ENCODE peak calls at places on chromosomes 4 and X, in six cellular contexts. One of them, this sample, is unnamed. For H3K27me3, the result is how much of the 10 kb centered on the place peaks cover.

GRCh38 chr4:151859646-151860045 is 98.8 kb upstream of the GATB start:
- DNase-seq in uterus: no peak
- DNase-seq in spleen: no peak
- DNase-seq in upper lobe of right lung: no peak
- DNase-seq in suprapubic skin: no peak
- DNase-seq in GM23338: no peak
- DNase-seq in this sample: no peak

GRCh38 chr4:139142980-139143379 is 34.0 kb downstream of the ELF2 start:
- DNase-seq in suprapubic skin: no peak
- DNase-seq in uterus: no peak
- DNase-seq in spleen: no peak
- DNase-seq in GM23338: no peak
- DNase-seq in upper lobe of right lung: no peak
- DNase-seq in this sample: no peak

GRCh38 chr4:123822353-123822752 is 425.8 kb downstream of the SPRY1 start:
- DNase-seq in spleen: no peak
- DNase-seq in upper lobe of right lung: no peak
- DNase-seq in GM23338: no peak
- DNase-seq in uterus: no peak
- DNase-seq in suprapubic skin: no peak
- DNase-seq in this sample: no peak

GRCh38 chr4:13523591-13524503 is 20.5 kb downstream of the NKX3-2 start:
- DNase-seq in suprapubic skin: no peak
- DNase-seq in upper lobe of right lung: no peak
- DNase-seq in uterus: no peak
- DNase-seq in GM23338: peak
- DNase-seq in spleen: no peak
- DNase-seq in this sample: no peak

GRCh38 chr4:139655116-139655515 is 10.5 kb upstream of the MGST2 start:
- DNase-seq in spleen: no peak
- DNase-seq in GM23338: no peak
- DNase-seq in upper lobe of right lung: no peak
- DNase-seq in suprapubic skin: no peak
- DNase-seq in uterus: no peak
- DNase-seq in this sample: no peak

GRCh38 chr4:11748169-11748872 is 319.6 kb upstream of the HS3ST1 start:
- DNase-seq in spleen: no peak
- DNase-seq in suprapubic skin: no peak
- DNase-seq in upper lobe of right lung: no peak
- DNase-seq in GM23338: no peak
- DNase-seq in uterus: no peak
- DNase-seq in this sample: peak

GRCh38 chrX:96540111-96540631 is 144.5 kb upstream of the DIAPH2 start:
- DNase-seq in spleen: no peak
- DNase-seq in suprapubic skin: no peak
- DNase-seq in uterus: no peak
- DNase-seq in GM23338: no peak
- DNase-seq in upper lobe of right lung: no peak
- DNase-seq in this sample: no peak

GRCh38 chr4:168221298-168221697 is 97.3 kb downstream of the DDX60 start:
- DNase-seq in uterus: no peak
- DNase-seq in upper lobe of right lung: no peak
- DNase-seq in spleen: no peak
- DNase-seq in suprapubic skin: no peak
- DNase-seq in GM23338: no peak
- DNase-seq in this sample: peak

GRCh38 chr4:38169524-38169923 is 209.3 kb downstream of the PTTG2 start:
- DNase-seq in GM23338: no peak
- DNase-seq in spleen: no peak
- DNase-seq in uterus: no peak
- DNase-seq in suprapubic skin: no peak
- DNase-seq in upper lobe of right lung: no peak
- DNase-seq in this sample: no peak

GRCh38 chrX:10197597-10198210 is 40.9 kb downstream of the CLCN4 start:
- DNase-seq in spleen: no peak
- DNase-seq in uterus: no peak
- DNase-seq in GM23338: peak
- DNase-seq in suprapubic skin: no peak
- DNase-seq in upper lobe of right lung: no peak
- DNase-seq in this sample: no peak

GRCh38 chr4:151719045-151719743 is 41.6 kb downstream of the GATB start:
- DNase-seq in GM23338: no peak
- DNase-seq in uterus: no peak
- DNase-seq in spleen: no peak
- DNase-seq in suprapubic skin: no peak
- DNase-seq in upper lobe of right lung: no peak
- DNase-seq in this sample: no peak

GRCh38 chr4:7261174-7261573 is 68.8 kb downstream of the SORCS2 start:
- DNase-seq in spleen: no peak
- DNase-seq in suprapubic skin: no peak
- DNase-seq in uterus: no peak
- DNase-seq in GM23338: no peak
- DNase-seq in upper lobe of right lung: no peak
- DNase-seq in this sample: no peak

GRCh38 chrX:106948641-106949040 is 28.4 kb downstream of the CLDN2 start:
- DNase-seq in GM23338: no peak
- DNase-seq in upper lobe of right lung: no peak
- DNase-seq in suprapubic skin: no peak
- DNase-seq in uterus: no peak
- DNase-seq in spleen: no peak
- DNase-seq in this sample: no peak
- H3K27me3 ChIP-seq in GM23338: under half
- H3K27me3 ChIP-seq in upper lobe of right lung: under half
- H3K27me3 ChIP-seq in suprapubic skin: under half
- H3K27me3 ChIP-seq in uterus: under half
- H3K27me3 ChIP-seq in spleen: under half
- H3K27me3 ChIP-seq in this sample: under half

GRCh38 chr4:25727711-25728493 is 72.3 kb downstream of the SLC34A2 start:
- DNase-seq in upper lobe of right lung: no peak
- DNase-seq in suprapubic skin: no peak
- DNase-seq in spleen: no peak
- DNase-seq in GM23338: no peak
- DNase-seq in uterus: no peak
- DNase-seq in this sample: no peak

GRCh38 chr4:25725870-25726269 is 70.2 kb downstream of the SLC34A2 start:
- DNase-seq in upper lobe of right lung: no peak
- DNase-seq in uterus: no peak
- DNase-seq in spleen: no peak
- DNase-seq in suprapubic skin: no peak
- DNase-seq in GM23338: no peak
- DNase-seq in this sample: no peak

GRCh38 chr4:25722964-25723363 is 67.3 kb downstream of the SLC34A2 start:
- DNase-seq in GM23338: no peak
- DNase-seq in uterus: no peak
- DNase-seq in upper lobe of right lung: no peak
- DNase-seq in spleen: no peak
- DNase-seq in suprapubic skin: no peak
- DNase-seq in this sample: no peak

GRCh38 chr4:25723409-25723808 is 67.8 kb downstream of the SLC34A2 start:
- DNase-seq in spleen: no peak
- DNase-seq in suprapubic skin: no peak
- DNase-seq in GM23338: no peak
- DNase-seq in uterus: no peak
- DNase-seq in upper lobe of right lung: no peak
- DNase-seq in this sample: peak
- TF ChIP-seq CTCF in spleen: no peak
- TF ChIP-seq CTCF in suprapubic skin: no peak
- TF ChIP-seq CTCF in GM23338: no peak
- TF ChIP-seq CTCF in uterus: no peak
- TF ChIP-seq CTCF in upper lobe of right lung: no peak
- TF ChIP-seq CTCF in this sample: no peak

GRCh38 chrX:308821-309520 is 9.6 kb downstream of the GTPBP6 start:
- DNase-seq in spleen: peak
- DNase-seq in upper lobe of right lung: peak
- DNase-seq in uterus: no peak
- DNase-seq in suprapubic skin: peak
- DNase-seq in GM23338: no peak
- DNase-seq in this sample: no peak
- H3K27ac ChIP-seq in spleen: no peak
- H3K27ac ChIP-seq in upper lobe of right lung: no peak
- H3K27ac ChIP-seq in uterus: no peak
- H3K27ac ChIP-seq in suprapubic skin: no peak
- H3K27ac ChIP-seq in GM23338: peak
- H3K27ac ChIP-seq in this sample: no peak

GRCh38 chrX:137428777-137429564 is 137.0 kb upstream of the ZIC3 start:
- DNase-seq in GM23338: peak
- DNase-seq in upper lobe of right lung: no peak
- DNase-seq in spleen: no peak
- DNase-seq in suprapubic skin: no peak
- DNase-seq in uterus: no peak
- DNase-seq in this sample: no peak

GRCh38 chrX:137430301-137430700 is 135.6 kb upstream of the ZIC3 start:
- DNase-seq in upper lobe of right lung: no peak
- DNase-seq in GM23338: peak
- DNase-seq in suprapubic skin: no peak
- DNase-seq in uterus: no peak
- DNase-seq in spleen: no peak
- DNase-seq in this sample: no peak

GRCh38 chrX:137430984-137431475 is 134.9 kb upstream of the ZIC3 start:
- DNase-seq in GM23338: peak
- DNase-seq in suprapubic skin: no peak
- DNase-seq in uterus: no peak
- DNase-seq in upper lobe of right lung: no peak
- DNase-seq in spleen: no peak
- DNase-seq in this sample: no peak

GRCh38 chrX:137432609-137433008 is 133.3 kb upstream of the ZIC3 start:
- DNase-seq in uterus: no peak
- DNase-seq in suprapubic skin: no peak
- DNase-seq in upper lobe of right lung: no peak
- DNase-seq in GM23338: peak
- DNase-seq in spleen: no peak
- DNase-seq in this sample: no peak

GRCh38 chrX:137431693-137432488 is 134.0 kb upstream of the ZIC3 start:
- DNase-seq in uterus: no peak
- DNase-seq in suprapubic skin: no peak
- DNase-seq in GM23338: peak
- DNase-seq in spleen: no peak
- DNase-seq in upper lobe of right lung: no peak
- DNase-seq in this sample: no peak
- H3K27me3 ChIP-seq in uterus: under half
- H3K27me3 ChIP-seq in suprapubic skin: under half
- H3K27me3 ChIP-seq in GM23338: under half
- H3K27me3 ChIP-seq in spleen: under half
- H3K27me3 ChIP-seq in upper lobe of right lung: under half
- H3K27me3 ChIP-seq in this sample: under half

GRCh38 chrX:83008415-83008814 is 499.7 kb upstream of the POU3F4 start:
- DNase-seq in upper lobe of right lung: no peak
- DNase-seq in spleen: no peak
- DNase-seq in suprapubic skin: no peak
- DNase-seq in uterus: no peak
- DNase-seq in GM23338: peak
- DNase-seq in this sample: no peak
- TF ChIP-seq CTCF in upper lobe of right lung: peak
- TF ChIP-seq CTCF in spleen: no peak
- TF ChIP-seq CTCF in suprapubic skin: no peak
- TF ChIP-seq CTCF in uterus: no peak
- TF ChIP-seq CTCF in GM23338: no peak
- TF ChIP-seq CTCF in this sample: peak

GRCh38 chr4:87060957-87061356 is 126.1 kb downstream of the AFF1 start:
- DNase-seq in GM23338: no peak
- DNase-seq in upper lobe of right lung: no peak
- DNase-seq in suprapubic skin: no peak
- DNase-seq in uterus: no peak
- DNase-seq in spleen: no peak
- DNase-seq in this sample: peak
- H3K27ac ChIP-seq in GM23338: no peak
- H3K27ac ChIP-seq in upper lobe of right lung: no peak
- H3K27ac ChIP-seq in suprapubic skin: peak
- H3K27ac ChIP-seq in uterus: peak
- H3K27ac ChIP-seq in spleen: no peak
- H3K27ac ChIP-seq in this sample: no peak

DNA sequence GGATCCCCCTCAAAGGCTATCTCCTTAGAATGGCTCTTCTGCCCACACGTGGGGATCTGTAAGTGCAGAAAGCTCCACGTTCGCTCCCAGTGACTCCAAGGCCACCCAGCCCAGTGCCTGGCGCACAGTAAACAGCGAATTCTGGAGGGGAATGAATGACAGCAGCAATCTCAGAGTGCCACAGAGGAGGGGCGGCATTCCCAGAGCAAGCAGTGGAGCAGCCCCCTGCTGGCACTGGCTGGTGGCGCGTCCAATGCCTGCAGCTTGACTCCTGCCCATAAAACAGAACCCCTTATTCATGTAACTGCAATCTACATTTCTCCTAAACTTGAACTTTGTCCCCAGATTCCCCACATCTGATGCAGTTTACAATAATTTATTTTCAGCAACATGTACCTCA is 6.9 kb upstream of the HELT start:
- DNase-seq in upper lobe of right lung: no peak
- DNase-seq in suprapubic skin: no peak
- DNase-seq in spleen: no peak
- DNase-seq in GM23338: peak
- DNase-seq in uterus: no peak
- DNase-seq in this sample: no peak
- H3K27me3 ChIP-seq in upper lobe of right lung: half or more
- H3K27me3 ChIP-seq in suprapubic skin: half or more
- H3K27me3 ChIP-seq in spleen: under half
- H3K27me3 ChIP-seq in GM23338: half or more
- H3K27me3 ChIP-seq in uterus: under half
- H3K27me3 ChIP-seq in this sample: under half